ENCODE peak calls at places on chromosome 14, in four cellular contexts. T is NCI-H1092 treated with DMSO at 0.1 percent for 48 hours; K is CD4-positive, alpha-beta memory T cell; L is uterus. J is an unnamed sample.
A peak's percentile ranks its signal among the peaks of the same experiment; 100 is the strongest.

GRCh38 chr14:99314623-99315022 is 42.6 kb upstream of the BCL11B start:
- DNase-seq in T (no peak), K (no peak), L (no peak), J (no peak)

GRCh38 chr14:90384543-90384911 is 12.3 kb upstream of the CALM1 start:
- DNase-seq in T (peak; percentile 27), K (peak; percentile 80), L (no peak), J (no peak)

GRCh38 chr14:103626150-103626850 is 2.7 kb upstream of the KLC1 start:
- DNase-seq in T (peak; percentile 36), K (no peak), L (no peak), J (no peak)

GRCh38 chr14:104436047-104436531 is 143.5 kb upstream of the C14orf180 start:
- DNase-seq in T (no peak), K (no peak), L (no peak), J (peak; percentile 82)

GRCh38 chr14:35378638-35379568 is 25.6 kb downstream of the NFKBIA start:
- DNase-seq in T (no peak), K (no peak), L (no peak), J (no peak)

GRCh38 chr14:38880643-38881567 is 222.1 kb downstream of the SEC23A start:
- DNase-seq in T (no peak), K (no peak), L (no peak), J (no peak)

GRCh38 chr14:41022932-41023331 is 583.7 kb upstream of the LRFN5 start:
- DNase-seq in T (no peak), K (no peak), L (no peak), J (no peak)

GRCh38 chr14:30553311-30553989 is 5.5 kb upstream of the G2E3 start:
- DNase-seq in T (no peak), K (no peak), L (no peak), J (no peak)

GRCh38 chr14:101843665-101844064 is 82.2 kb downstream of the PPP2R5C start:
- DNase-seq in T (no peak), K (peak; percentile 74), L (no peak), J (no peak)

GRCh38 chr14:104550340-104550848 is 29.2 kb upstream of the C14orf180 start:
- DNase-seq in T (no peak), K (no peak), L (no peak), J (no peak)

GRCh38 chr14:100091386-100091785 is 26.2 kb downstream of the EVL start:
- DNase-seq in T (no peak), K (no peak), L (no peak), J (no peak)

GRCh38 chr14:38496092-38496491 is 240.2 kb upstream of the CLEC14A start:
- DNase-seq in T (no peak), K (no peak), L (no peak), J (no peak)

GRCh38 chr14:55389330-55389729 is 22.3 kb downstream of the ATG14 start:
- DNase-seq in T (no peak), K (no peak), L (no peak), J (no peak)

GRCh38 chr14:91996951-91997371 is 42.9 kb downstream of the TRIP11 start:
- DNase-seq in T (peak; percentile 21), K (peak; percentile 46), L (no peak), J (no peak)

GRCh38 chr14:101683365-101683764 is 78.1 kb upstream of the PPP2R5C start:
- DNase-seq in T (no peak), K (no peak), L (no peak), J (no peak)

GRCh38 chr14:68664225-68664681 is 128.6 kb downstream of the ZFP36L1 start:
- DNase-seq in T (no peak), K (no peak), L (no peak), J (no peak)

GRCh38 chr14:70018713-70019201 is 139.5 kb downstream of the SMOC1 start:
- DNase-seq in T (no peak), K (no peak), L (peak; percentile 51), J (peak; percentile 60)

GRCh38 chr14:35042632-35043031 is 3.4 kb upstream of the FAM177A1 start:
- DNase-seq in T (no peak), K (no peak), L (no peak), J (no peak)

GRCh38 chr14:84622357-84622756 is 907.6 kb upstream of the FLRT2 start:
- DNase-seq in T (no peak), K (no peak), L (no peak), J (no peak)

GRCh38 chr14:94795372-94795771 is 25.5 kb upstream of the GSC start:
- DNase-seq in T (no peak), K (no peak), L (no peak), J (no peak)

GRCh38 chr14:67704484-67705089 is 2.9 kb downstream of the RDH12 start:
- DNase-seq in T (peak; percentile 82), K (peak; percentile 57), L (no peak), J (no peak)

GRCh38 chr14:39419272-39419671 is 13.0 kb downstream of the FBXO33 start:
- DNase-seq in T (no peak), K (no peak), L (no peak), J (no peak)

GRCh38 chr14:33657478-33657877 is 293.4 kb downstream of the EGLN3 start:
- DNase-seq in T (no peak), K (no peak), L (no peak), J (no peak)

J was measured in ovary.